ENCODE peak calls at places on chromosomes 13 and 19, in nine cellular contexts. E is endothelial cell of umbilical vein; Y is stimulated activated CD4-positive, alpha-beta T cell treated with anti-CD3 and anti-CD28 coated beads, Interleukin-2, amount 100 ng/mL, for 48 hours; O is T-helper 1 cell; V is activated CD4-positive, alpha-beta T cell treated with anti-CD3 and anti-CD28 coated beads, Interleukin-2, amount 10 ng/mL, durations not matched to agents 7 days and 5 days; G is aorta; N is AG09319; P is WTC11; M is activated naive CD4-positive, alpha-beta T cell. Z is an unnamed sample.

GRCh38 chr19:53308339-53308811 is 25.2 kb upstream of the ZNF845 start:
- DNase-seq in Y (no peak), P (peak), V (no peak), M (no peak), E (peak), O (no peak), G (no peak), N (no peak), Z (peak)

GRCh38 chr19:4988770-4989251 is 19.9 kb downstream of the KDM4B start:
- DNase-seq in G (peak), N (no peak), Y (no peak), P (no peak), M (no peak), O (no peak), E (no peak), V (no peak), Z (no peak)

GRCh38 chr13:78487707-78488106 is 115.6 kb downstream of the POU4F1 start:
- DNase-seq in E (no peak), N (no peak), M (no peak), P (no peak), V (no peak), O (no peak), G (no peak), Y (no peak), Z (no peak)

GRCh38 chr13:36914648-36915047 is 5.4 kb downstream of the SMAD9 start:
- DNase-seq in E (no peak), V (no peak), G (no peak), O (no peak), N (no peak), M (no peak), P (no peak), Y (no peak), Z (no peak)

GRCh38 chr19:42286349-42287016 is 15.4 kb upstream of the PRR19 start:
- DNase-seq in O (no peak), E (peak), M (no peak), Y (no peak), P (no peak), G (peak), V (no peak), N (no peak), Z (no peak)

GRCh38 chr13:24168392-24168750 is 7.9 kb downstream of the SPATA13 start:
- DNase-seq in O (no peak), Y (no peak), P (no peak), G (no peak), V (no peak), E (no peak), M (no peak), N (no peak), Z (no peak)

GRCh38 chr19:14555918-14556661 is 15.8 kb downstream of the NDUFB7 start:
- DNase-seq in V (no peak), M (no peak), O (no peak), P (no peak), G (no peak), N (no peak), Y (no peak), E (no peak), Z (no peak)

GRCh38 chr13:50130686-50131051 is 115.4 kb downstream of the KCNRG start:
- DNase-seq in G (peak), M (no peak), Y (no peak), P (peak), E (peak), N (no peak), V (no peak), O (no peak), Z (no peak)

GRCh38 chr13:20460744-20461143 is 64.9 kb downstream of the CRYL1 start:
- DNase-seq in G (no peak), M (no peak), E (no peak), Y (no peak), P (no peak), O (no peak), V (no peak), N (no peak), Z (peak)

GRCh38 chr19:35714601-35715354 is 3.0 kb upstream of the KMT2B start:
- DNase-seq in P (peak), E (no peak), V (peak), Y (no peak), G (no peak), O (no peak), N (no peak), M (no peak), Z (no peak)

GRCh38 chr19:48553676-48554384 is 1.9 kb downstream of the SULT2B1 start:
- DNase-seq in M (no peak), P (peak), O (no peak), V (no peak), E (peak), G (no peak), N (no peak), Y (no peak), Z (no peak)

GRCh38 chr19:14023404-14024235 is 4.3 kb upstream of the RLN3 start:
- DNase-seq in O (no peak), M (no peak), P (peak), E (peak), V (no peak), Y (no peak), G (peak), N (no peak), Z (no peak)

GRCh38 chr19:31350693-31351211 is 1.5 kb upstream of the TSHZ3 start:
- DNase-seq in G (peak), Y (no peak), N (no peak), M (no peak), E (no peak), O (no peak), V (peak), P (peak), Z (peak)

GRCh38 chr13:53782400-53783030 is 753.9 kb downstream of the OLFM4 start:
- DNase-seq in V (peak), E (peak), N (no peak), P (no peak), M (no peak), G (no peak), Y (peak), O (no peak), Z (peak)

GRCh38 chr19:19873381-19873780 is 7.7 kb downstream of the ZNF253 start:
- DNase-seq in E (no peak), G (no peak), V (no peak), Y (no peak), M (no peak), N (no peak), O (no peak), P (no peak), Z (no peak)

GRCh38 chr19:11138659-11139526 is 16.7 kb downstream of the SPC24 start:
- DNase-seq in Y (no peak), G (peak), V (no peak), E (peak), M (no peak), P (peak), O (no peak), N (no peak), Z (no peak)

GRCh38 chr13:109738298-109738746 is 48.1 kb downstream of the IRS2 start:
- DNase-seq in E (no peak), N (no peak), O (no peak), Y (no peak), V (no peak), G (no peak), M (no peak), P (no peak), Z (no peak)

GRCh38 chr19:46786236-46787039 is 2.0 kb downstream of the SLC1A5 start:
- DNase-seq in G (peak), Y (peak), P (peak), O (peak), E (peak), M (peak), N (peak), V (peak), Z (peak)

GRCh38 chr19:42553292-42554045 is 25.2 kb upstream of the CEACAM1 start:
- DNase-seq in N (peak), E (no peak), G (peak), P (no peak), O (no peak), V (no peak), M (no peak), Y (no peak), Z (no peak)

GRCh38 chr13:113074876-113075275 is 30.7 kb upstream of the F7 start:
- DNase-seq in E (no peak), P (no peak), V (no peak), O (no peak), M (no peak), N (no peak), G (peak), Y (no peak), Z (no peak)

GRCh38 chr13:36965767-36966166 is 33.4 kb downstream of the ALG5 start:
- DNase-seq in Y (no peak), V (no peak), E (peak), G (no peak), N (peak), O (no peak), P (no peak), M (no peak), Z (no peak)

GRCh38 chr19:44725684-44726083 is 22.8 kb upstream of the BCL3 start:
- DNase-seq in V (no peak), E (no peak), N (no peak), Y (no peak), G (no peak), P (no peak), M (no peak), O (no peak), Z (no peak)

Z was measured in DND-41.